ENCODE peak calls at places on chromosomes 3 and 15, in six cellular contexts. U is stimulated activated CD4-positive, alpha-beta T cell treated with anti-CD3 and anti-CD28 coated beads, TNF-alpha, amount 100 ng/mL, for 1 hour; L is midbrain; V is GM12892; H is astrocyte of the cerebellum; T is cardiac muscle cell. I is an unnamed sample.

GRCh38 chr3:190117995-190118394 is 2.7 kb downstream of the P3H2 start:
- DNase-seq in V (no peak), U (no peak), H (peak; percentile 52), L (no peak), T (no peak), I (no peak)

GRCh38 chr3:48636149-48636548 is 888 bp upstream of the SLC26A6 start:
- DNase-seq in U (no peak), L (no peak), H (no peak), T (peak; percentile 54), V (no peak), I (no peak)

GRCh38 chr3:46019707-46020106 is 7.6 kb downstream of the XCR1 start:
- DNase-seq in T (no peak), U (no peak), H (no peak), V (no peak), L (no peak), I (no peak)

GRCh38 chr15:31400222-31400927 is 73.7 kb downstream of the KLF13 start:
- DNase-seq in V (no peak), T (no peak), U (no peak), H (no peak), L (no peak), I (no peak)

GRCh38 chr3:102181202-102181920 is 253.5 kb upstream of the ZPLD1 start:
- DNase-seq in T (peak; percentile 5), V (no peak), H (peak; percentile 89), U (no peak), L (no peak), I (no peak)

GRCh38 chr3:13563911-13564310 is 15.0 kb downstream of the FBLN2 start:
- DNase-seq in L (no peak), H (no peak), U (no peak), V (no peak), T (no peak), I (no peak)

GRCh38 chr3:170387952-170388351 is 30.4 kb downstream of the SKIL start:
- DNase-seq in U (no peak), L (no peak), V (no peak), T (no peak), H (no peak), I (no peak)

GRCh38 chr3:156495816-156496215 is 59.1 kb downstream of the SSR3 start:
- DNase-seq in L (no peak), U (no peak), V (no peak), H (no peak), T (no peak), I (no peak)

GRCh38 chr3:65785065-65785645 is 253.6 kb downstream of the MAGI1 start:
- DNase-seq in H (peak; percentile 52), T (peak; percentile 70), U (no peak), V (no peak), L (peak; percentile 77), I (no peak)